ENCODE peak calls at places on chromosomes 1 and 21, in eight cellular contexts. G, W, Y, C, B, N, K and U are unnamed samples.

GRCh38 chr1:211724711-211725196 is 49.3 kb upstream of the NEK2 start:
- DNase-seq in G (peak), W (no peak), Y (no peak), C (peak), B (no peak), N (no peak), K (peak), U (no peak)

GRCh38 chr1:175976865-175977642 is 230.0 kb downstream of the COP1 start:
- DNase-seq in G (peak), W (no peak), Y (no peak), C (no peak), B (peak), N (no peak), K (no peak), U (no peak)

GRCh38 chr1:100538935-100539835 is 1.2 kb downstream of the GPR88 start:
- DNase-seq in G (no peak), W (peak), Y (peak), C (peak), B (peak), N (peak), K (peak), U (no peak)

GRCh38 chr1:29379438-29380073 is 143.2 kb downstream of the PTPRU start:
- DNase-seq in G (peak), W (no peak), Y (no peak), C (peak), B (peak), N (peak), K (peak), U (no peak)

GRCh38 chr1:9809122-9809521 is 14.6 kb downstream of the CLSTN1 start:
- DNase-seq in G (no peak), W (no peak), Y (peak), C (peak), B (no peak), N (no peak), K (no peak), U (peak)

GRCh38 chr1:234531181-234532132 is 52.5 kb upstream of the TARBP1 start:
- DNase-seq in G (peak), W (peak), Y (peak), C (peak), B (peak), N (no peak), K (no peak), U (no peak)

GRCh38 chr1:6547301-6547700 is 7.0 kb downstream of the NOL9 start:
- DNase-seq in G (no peak), W (no peak), Y (no peak), C (peak), B (peak), N (no peak), K (no peak), U (no peak)

GRCh38 chr1:2356911-2357845 is 34.2 kb downstream of the MORN1 start:
- DNase-seq in G (no peak), W (peak), Y (peak), C (no peak), B (no peak), N (no peak), K (no peak), U (peak)

GRCh38 chr1:41366428-41367101 is 5.3 kb downstream of the FOXO6 start:
- DNase-seq in G (no peak), W (peak), Y (no peak), C (peak), B (no peak), N (peak), K (no peak), U (no peak)

GRCh38 chr1:19344372-19344810 is 32.3 kb downstream of the SLC66A1 start:
- DNase-seq in G (peak), W (peak), Y (peak), C (peak), B (no peak), N (peak), K (peak), U (no peak)

GRCh38 chr21:44405948-44406872 is 49.1 kb upstream of the LRRC3 start:
- DNase-seq in G (no peak), W (no peak), Y (peak), C (no peak), B (peak), N (no peak), K (no peak), U (peak)

GRCh38 chr1:93839307-93839706 is 39.7 kb downstream of the DNTTIP2 start:
- DNase-seq in G (peak), W (no peak), Y (no peak), C (no peak), B (peak), N (no peak), K (no peak), U (no peak)

GRCh38 chr1:93874025-93874651 is 4.9 kb downstream of the DNTTIP2 start:
- DNase-seq in G (peak), W (no peak), Y (no peak), C (peak), B (peak), N (no peak), K (no peak), U (no peak)

GRCh38 chr1:9028921-9029715 is 2.9 kb upstream of the SLC2A7 start:
- DNase-seq in G (peak), W (no peak), Y (no peak), C (no peak), B (peak), N (no peak), K (no peak), U (no peak)

GRCh38 chr1:161763522-161764098 is 2.5 kb upstream of the ATF6 start:
- DNase-seq in G (no peak), W (no peak), Y (no peak), C (peak), B (peak), N (peak), K (no peak), U (no peak)

GRCh38 chr1:29120955-29121485 is 2.7 kb downstream of the TMEM200B start:
- DNase-seq in G (peak), W (peak), Y (peak), C (peak), B (peak), N (peak), K (peak), U (no peak)

GRCh38 chr1:54543729-54544496 is 4.1 kb upstream of the ACOT11 start:
- DNase-seq in G (peak), W (peak), Y (no peak), C (peak), B (peak), N (no peak), K (no peak), U (no peak)

GRCh38 chr1:18463984-18464664 is 16.6 kb upstream of the KLHDC7A start:
- DNase-seq in G (no peak), W (no peak), Y (peak), C (no peak), B (no peak), N (no peak), K (no peak), U (no peak)

GRCh38 chr1:245516178-245516829 is 361.5 kb downstream of the KIF26B start:
- DNase-seq in G (no peak), W (no peak), Y (no peak), C (no peak), B (no peak), N (no peak), K (no peak), U (no peak)

GRCh38 chr1:63004868-63005267 is 220.9 kb downstream of the ATG4C start:
- DNase-seq in G (peak), W (no peak), Y (no peak), C (no peak), B (peak), N (no peak), K (no peak), U (no peak)